ENCODE peak calls at places on chromosomes 7 and 10, in six cellular contexts. M, F, I, U, P and W are unnamed samples.
A peak's percentile ranks its signal among the peaks of the same experiment; 100 is the strongest.

GRCh38 chr7:25847331-25848070 is 304.5 kb upstream of the NFE2L3 start:
- DNase-seq in M (peak; percentile 49), F (no peak), I (no peak), U (peak; percentile 79), P (no peak), W (no peak)

GRCh38 chr7:70698219-70698832 is 433.6 kb upstream of the GALNT17 start:
- DNase-seq in M (peak; percentile 76), F (no peak), I (peak; percentile 78), U (peak; percentile 54), P (no peak), W (peak; percentile 66)

GRCh38 chr7:121109145-121109544 is 120.6 kb downstream of the CPED1 start:
- DNase-seq in M (no peak), F (no peak), I (peak; percentile 95), U (no peak), P (no peak), W (no peak)

GRCh38 chr10:70664702-70665195 is 7.6 kb upstream of the ADAMTS14 start:
- DNase-seq in M (peak; percentile 93), F (peak; percentile 89), I (peak; percentile 93), U (peak; percentile 99), P (no peak), W (no peak)

GRCh38 chr10:79292789-79293746 is 54.2 kb upstream of the PPIF start:
- DNase-seq in M (no peak), F (peak; percentile 86), I (peak; percentile 43), U (peak; percentile 25), P (no peak), W (no peak)

GRCh38 chr10:97106207-97106606 is 79.6 kb downstream of the SLIT1 start:
- DNase-seq in M (no peak), F (no peak), I (no peak), U (no peak), P (no peak), W (no peak)

GRCh38 chr7:123285076-123285700 is 85.4 kb upstream of the SLC13A1 start:
- DNase-seq in M (no peak), F (no peak), I (peak; percentile 64), U (no peak), P (no peak), W (no peak)

GRCh38 chr7:38453187-38453586 is 178.0 kb downstream of the AMPH start:
- DNase-seq in M (no peak), F (no peak), I (no peak), U (peak; percentile 6), P (no peak), W (no peak)

GRCh38 chr7:30743371-30744074 is 8.4 kb upstream of the INMT start:
- DNase-seq in M (peak; percentile 68), F (peak; percentile 68), I (peak; percentile 53), U (peak; percentile 29), P (no peak), W (no peak)

GRCh38 chr10:121459765-121460453 is 138.3 kb downstream of the FGFR2 start:
- DNase-seq in M (no peak), F (no peak), I (no peak), U (no peak), P (peak; percentile 53), W (no peak)